ENCODE peak calls at places on chromosomes 1 and 21, in five cellular contexts. Y, H, N, A and B are unnamed samples.

GRCh38 chr1:147504801-147505303 is 36.4 kb upstream of the BCL9 start:
- DNase-seq in Y (peak; percentile 24), H (peak; percentile 41), N (peak; percentile 16), A (no peak), B (no peak)

GRCh38 chr1:241834733-241835377 is 13.1 kb upstream of the EXO1 start:
- DNase-seq in Y (peak; percentile 62), H (no peak), N (no peak), A (no peak), B (no peak)

GRCh38 chr1:226044514-226045132 is 17.9 kb upstream of the H3-3A start:
- DNase-seq in Y (no peak), H (no peak), N (no peak), A (no peak), B (no peak)

GRCh38 chr1:27862671-27863551 is 9.4 kb upstream of the THEMIS2 start:
- DNase-seq in Y (peak; percentile 99), H (no peak), N (no peak), A (peak; percentile 87), B (peak; percentile 97)

GRCh38 chr1:2436876-2437275 is 24.5 kb upstream of the PEX10 start:
- DNase-seq in Y (no peak), H (no peak), N (no peak), A (no peak), B (no peak)

GRCh38 chr1:232634086-232634485 is 4.2 kb upstream of the SIPA1L2 start:
- DNase-seq in Y (no peak), H (no peak), N (no peak), A (no peak), B (no peak)

GRCh38 chr1:215181518-215181917 is 99.0 kb downstream of the KCNK2 start:
- DNase-seq in Y (peak; percentile 19), H (no peak), N (no peak), A (no peak), B (no peak)

GRCh38 chr1:18972531-18972930 is 16.1 kb upstream of the IFFO2 start:
- DNase-seq in Y (peak; percentile 44), H (no peak), N (no peak), A (no peak), B (no peak)

GRCh38 chr1:242033331-242033956 is 34.5 kb upstream of the MAP1LC3C start:
- DNase-seq in Y (no peak), H (no peak), N (no peak), A (no peak), B (no peak)

GRCh38 chr1:169421309-169421708 is 6.0 kb downstream of the CCDC181 start:
- DNase-seq in Y (no peak), H (no peak), N (no peak), A (no peak), B (no peak)
- TF ChIP-seq CTCF in Y (no peak), H (no peak), N (no peak), A (no peak), B (no peak)

GRCh38 chr1:20409971-20410370 is 76.0 kb downstream of the CAMK2N1 start:
- DNase-seq in Y (no peak), H (no peak), N (no peak), A (no peak), B (no peak)
- TF ChIP-seq CTCF in Y (no peak), H (no peak), N (no peak), A (no peak), B (no peak)

DNA sequence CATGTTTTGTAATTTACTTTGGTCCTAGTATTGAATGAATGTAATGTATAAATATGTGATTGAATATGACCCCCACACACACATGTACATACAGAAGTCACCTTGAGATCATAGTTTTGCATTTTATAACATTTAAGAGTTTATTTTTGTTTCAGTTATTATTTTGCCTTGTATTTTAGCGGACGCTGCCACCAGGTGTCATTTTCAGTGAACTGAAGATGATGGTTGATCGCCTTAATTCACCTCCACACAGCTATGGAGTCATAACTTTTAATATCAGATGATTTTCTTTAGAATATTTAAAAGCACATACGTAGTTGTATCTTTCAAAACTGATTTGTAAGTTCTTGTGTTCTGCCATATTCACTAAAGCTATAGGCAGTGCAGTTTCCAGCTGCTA is 130.4 kb downstream of the DYRK1A start:
- DNase-seq in Y (peak; percentile 33), H (no peak), N (no peak), A (no peak), B (no peak)
- TF ChIP-seq CTCF in Y (peak; percentile 27), H (peak; percentile 56), N (peak; percentile 31), A (no peak), B (peak; percentile 29)

GRCh38 chr1:31669786-31670582 is 25.3 kb upstream of the PEF1 start:
- DNase-seq in Y (peak; percentile 62), H (no peak), N (no peak), A (no peak), B (no peak)
- TF ChIP-seq CTCF in Y (peak; percentile 23), H (no peak), N (peak; percentile 35), A (no peak), B (peak; percentile 19)

DNA sequence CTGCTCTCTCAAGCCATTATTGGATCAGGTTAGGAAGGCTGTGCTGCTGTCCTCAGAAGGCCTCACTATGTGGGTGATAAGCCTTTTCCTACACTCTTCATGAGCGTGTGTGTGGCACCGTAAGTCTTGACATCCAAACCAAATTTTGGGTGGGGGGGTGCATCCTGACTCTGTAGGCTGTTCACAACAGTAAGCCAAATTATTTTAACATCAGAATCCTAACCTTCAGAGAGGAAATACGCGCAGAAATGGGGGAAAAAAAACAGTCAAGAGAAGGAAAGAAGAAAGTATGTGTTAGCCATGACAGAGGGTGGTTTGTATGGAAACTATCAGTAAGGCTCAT is 21.0 kb downstream of the STPG1 start:
- DNase-seq in Y (no peak), H (no peak), N (no peak), A (no peak), B (no peak)
- TF ChIP-seq CTCF in Y (no peak), H (no peak), N (no peak), A (no peak), B (no peak)

DNA sequence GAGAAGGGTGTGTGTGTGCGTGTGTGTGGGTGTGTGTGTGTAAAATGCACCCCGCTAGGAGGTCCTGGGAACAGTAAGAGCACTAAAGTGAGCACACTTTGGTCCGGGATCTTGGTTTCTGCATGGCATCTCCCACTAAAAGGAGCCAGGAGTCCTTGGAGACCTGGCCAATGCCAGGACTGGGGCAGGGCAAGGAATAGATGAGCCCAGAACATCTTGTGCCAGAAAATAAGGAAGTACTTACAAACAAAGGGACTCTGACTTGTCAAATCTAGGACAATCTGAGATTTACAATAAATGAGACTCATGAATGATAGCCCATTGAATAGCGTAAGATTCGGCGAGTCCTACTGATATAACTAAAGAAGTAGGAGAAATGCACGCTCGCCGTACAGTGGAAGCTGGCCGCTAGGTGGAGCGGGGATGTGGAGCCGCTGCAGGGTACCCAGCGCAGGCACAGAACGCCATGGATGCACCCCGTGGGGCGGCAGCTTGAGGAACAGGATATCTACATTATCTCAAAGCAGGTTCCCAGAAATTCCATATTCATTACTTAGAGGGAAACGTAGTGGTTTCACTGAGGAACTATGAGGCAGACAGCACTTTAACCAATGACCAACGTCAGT is 7.1 kb downstream of the SLC37A1 start:
- DNase-seq in Y (peak; percentile 21), H (peak; percentile 36), N (no peak), A (no peak), B (no peak)
- TF ChIP-seq CTCF in Y (peak; percentile 46), H (peak; percentile 51), N (peak; percentile 48), A (peak; percentile 19), B (peak; percentile 20)

GRCh38 chr1:117622726-117623125 is 16.9 kb downstream of the TENT5C start:
- DNase-seq in Y (no peak), H (no peak), N (no peak), A (no peak), B (no peak)
- TF ChIP-seq CTCF in Y (no peak), H (no peak), N (no peak), A (no peak), B (no peak)

DNA sequence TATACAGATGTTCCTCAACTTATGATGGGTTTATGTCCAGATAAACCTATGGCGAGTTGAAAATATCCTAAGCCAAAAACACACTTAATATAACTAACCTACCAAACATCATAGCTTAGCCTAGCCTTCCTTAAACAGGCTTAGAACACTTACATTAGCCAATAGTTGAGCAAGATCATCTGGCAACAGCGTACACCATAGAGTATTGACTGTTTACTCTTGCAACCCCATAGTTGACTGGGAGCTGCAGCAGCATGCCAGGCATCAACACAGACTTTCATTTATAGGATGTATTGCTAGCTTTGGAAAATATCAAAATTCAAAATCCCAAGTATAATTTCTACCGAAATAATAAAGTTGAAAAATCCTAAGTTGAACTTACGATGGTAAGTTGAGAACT is 5.5 kb upstream of the LCE2D start:
- DNase-seq in Y (no peak), H (no peak), N (no peak), A (no peak), B (no peak)
- TF ChIP-seq CTCF in Y (no peak), H (no peak), N (no peak), A (no peak), B (no peak)